ENCODE peak calls at places on chromosomes 4 and X, in six cellular contexts. B is cortex of kidney; O is NAMALWA; I is hepatocyte; D is T-helper 1 cell; C is activated T-helper 1 cell treated with anti-CD3 and anti-CD28 coated beads, Interleukin-12 subunit alpha, Interleukin-12 subunit beta, Interleukin-2, Interleukin-4 antibody, amounts not matched to agents 30 ng/mL and 10 ng/mL and 1 ng/mL, durations not matched to agents 14 hours and 24 hours and 36 hours. P is an unnamed sample.

GRCh38 chrX:19855700-19856381 is 31.6 kb downstream of the SH3KBP1 start:
- DNase-seq in B (no peak), O (no peak), I (no peak), C (no peak), D (no peak), P (no peak)

GRCh38 chr4:107862658-107863057 is 37.9 kb downstream of the SGMS2 start:
- DNase-seq in O (no peak), I (peak; percentile 71), B (no peak), C (no peak), D (no peak), P (peak; percentile 86)

GRCh38 chr4:26175016-26175786 is 145.6 kb upstream of the RBPJ start:
- DNase-seq in O (no peak), C (peak; percentile 40), I (no peak), D (peak; percentile 15), B (no peak), P (no peak)

GRCh38 chr4:80393246-80393969 is 57.9 kb downstream of the CFAP299 start:
- DNase-seq in B (no peak), D (no peak), O (no peak), C (no peak), I (no peak), P (no peak)

GRCh38 chrX:24100713-24101112 is 46.0 kb downstream of the EIF2S3 start:
- DNase-seq in B (no peak), C (no peak), I (no peak), O (no peak), D (no peak), P (no peak)

GRCh38 chr4:110540606-110541440 is 64.9 kb downstream of the ENPEP start:
- DNase-seq in C (no peak), O (no peak), D (no peak), B (no peak), I (no peak), P (no peak)

GRCh38 chr4:74667944-74668343 is 126.4 kb downstream of the BTC start:
- DNase-seq in B (no peak), O (no peak), I (no peak), D (no peak), C (no peak), P (peak; percentile 55)

GRCh38 chrX:150903110-150903508 is 4.6 kb upstream of the CD99L2 start:
- DNase-seq in O (no peak), B (no peak), C (no peak), D (no peak), I (no peak), P (no peak)

GRCh38 chr4:99564921-99565320 is 1.1 kb upstream of the TRMT10A start:
- DNase-seq in I (no peak), B (no peak), O (no peak), D (no peak), C (no peak), P (no peak)

GRCh38 chr4:143921160-143921559 is 15.8 kb upstream of the GYPE start:
- DNase-seq in D (no peak), O (no peak), I (no peak), C (no peak), B (no peak), P (no peak)

GRCh38 chrX:140180585-140180984 is 215.3 kb upstream of the CXorf66 start:
- DNase-seq in I (no peak), D (no peak), O (no peak), C (no peak), B (no peak), P (no peak)

GRCh38 chr4:147039991-147040575 is 94.4 kb upstream of the TTC29 start:
- DNase-seq in B (no peak), O (no peak), D (no peak), C (no peak), I (no peak), P (no peak)

GRCh38 chrX:69501433-69501832 is 2.7 kb upstream of the NALF2 start:
- DNase-seq in I (no peak), D (no peak), C (no peak), B (no peak), O (peak; percentile 62), P (peak; percentile 0)

GRCh38 chr4:41507292-41507933 is 30.5 kb upstream of the LIMCH1 start:
- DNase-seq in D (no peak), I (no peak), O (no peak), B (no peak), C (no peak), P (no peak)

GRCh38 chrX:48937065-48937907 is 18.5 kb upstream of the PIM2 start:
- DNase-seq in I (no peak), D (peak; percentile 76), C (peak; percentile 85), B (no peak), O (peak; percentile 86), P (peak; percentile 57)

GRCh38 chrX:100090931-100091330 is 319.1 kb downstream of the PCDH19 start:
- DNase-seq in I (no peak), D (no peak), C (no peak), O (no peak), B (no peak), P (no peak)

GRCh38 chr4:140790765-140791164 is 34.6 kb upstream of the TBC1D9 start:
- DNase-seq in B (no peak), O (peak; percentile 94), I (no peak), D (no peak), C (no peak), P (no peak)

GRCh38 chr4:76016383-76016782 is 6.9 kb downstream of the CXCL10 start:
- DNase-seq in B (no peak), C (peak; percentile 31), O (no peak), I (no peak), D (no peak), P (peak; percentile 17)

GRCh38 chrX:149010026-149010898 is 494.8 kb downstream of the IDS start:
- DNase-seq in C (no peak), D (no peak), O (no peak), I (no peak), B (no peak), P (peak; percentile 22)

GRCh38 chr4:77201857-77202256 is 44.9 kb downstream of the CCNG2 start:
- DNase-seq in O (no peak), I (peak; percentile 13), D (no peak), C (no peak), B (no peak), P (peak; percentile 27)

GRCh38 chr4:31088600-31089230 is 368.5 kb downstream of the PCDH7 start:
- DNase-seq in D (no peak), C (no peak), I (no peak), O (no peak), B (no peak), P (no peak)

P was measured in small intestine.